ENCODE peak calls at places on chromosomes 5 and 9, in seven cellular contexts. One of them, this sample, is unnamed.

GRCh38 chr9:29319727-29320513 is 1746.6 kb upstream of the C9orf72 start:
- DNase-seq in AG10803: no peak
- DNase-seq in mammary epithelial cell: no peak
- DNase-seq in cardiac muscle cell: no peak
- DNase-seq in astrocyte: no peak
- DNase-seq in cardiac fibroblast: peak
- DNase-seq in choroid plexus epithelial cell: peak
- DNase-seq in this sample: no peak

GRCh38 chr9:92728831-92729734 is 35.5 kb downstream of the BICD2 start:
- DNase-seq in astrocyte: no peak
- DNase-seq in AG10803: peak
- DNase-seq in cardiac muscle cell: no peak
- DNase-seq in cardiac fibroblast: peak
- DNase-seq in mammary epithelial cell: no peak
- DNase-seq in choroid plexus epithelial cell: peak
- DNase-seq in this sample: no peak

GRCh38 chr5:124905756-124906155 is 159.3 kb upstream of the ZNF608 start:
- DNase-seq in choroid plexus epithelial cell: no peak
- DNase-seq in AG10803: no peak
- DNase-seq in mammary epithelial cell: no peak
- DNase-seq in cardiac fibroblast: no peak
- DNase-seq in astrocyte: no peak
- DNase-seq in cardiac muscle cell: no peak
- DNase-seq in this sample: no peak

GRCh38 chr9:134213508-134214394 is 49.4 kb upstream of the RNU6ATAC start:
- DNase-seq in cardiac fibroblast: no peak
- DNase-seq in cardiac muscle cell: no peak
- DNase-seq in choroid plexus epithelial cell: no peak
- DNase-seq in mammary epithelial cell: no peak
- DNase-seq in astrocyte: no peak
- DNase-seq in AG10803: no peak
- DNase-seq in this sample: no peak

GRCh38 chr5:36874465-36874864 is 2.1 kb upstream of the NIPBL start:
- DNase-seq in cardiac fibroblast: no peak
- DNase-seq in AG10803: no peak
- DNase-seq in cardiac muscle cell: peak
- DNase-seq in astrocyte: no peak
- DNase-seq in choroid plexus epithelial cell: peak
- DNase-seq in mammary epithelial cell: peak
- DNase-seq in this sample: no peak

GRCh38 chr9:136399176-136400037 is 563 bp downstream of the SNAPC4 start:
- DNase-seq in cardiac fibroblast: peak
- DNase-seq in cardiac muscle cell: peak
- DNase-seq in astrocyte: no peak
- DNase-seq in AG10803: no peak
- DNase-seq in choroid plexus epithelial cell: peak
- DNase-seq in mammary epithelial cell: peak
- DNase-seq in this sample: peak

GRCh38 chr9:20528253-20528652 is 94.0 kb downstream of the MLLT3 start:
- DNase-seq in mammary epithelial cell: no peak
- DNase-seq in astrocyte: no peak
- DNase-seq in cardiac fibroblast: no peak
- DNase-seq in AG10803: no peak
- DNase-seq in choroid plexus epithelial cell: no peak
- DNase-seq in cardiac muscle cell: no peak
- DNase-seq in this sample: no peak

GRCh38 chr9:73039253-73039915 is 86.5 kb upstream of the ALDH1A1 start:
- DNase-seq in cardiac fibroblast: peak
- DNase-seq in mammary epithelial cell: no peak
- DNase-seq in AG10803: peak
- DNase-seq in astrocyte: peak
- DNase-seq in cardiac muscle cell: no peak
- DNase-seq in choroid plexus epithelial cell: peak
- DNase-seq in this sample: no peak

GRCh38 chr5:180204420-180204819 is 4.6 kb downstream of the RASGEF1C start:
- DNase-seq in astrocyte: no peak
- DNase-seq in mammary epithelial cell: no peak
- DNase-seq in AG10803: no peak
- DNase-seq in cardiac fibroblast: no peak
- DNase-seq in choroid plexus epithelial cell: no peak
- DNase-seq in cardiac muscle cell: no peak
- DNase-seq in this sample: no peak

GRCh38 chr9:131349522-131349880 is 44.4 kb upstream of the PRRC2B start:
- DNase-seq in AG10803: no peak
- DNase-seq in choroid plexus epithelial cell: no peak
- DNase-seq in cardiac muscle cell: no peak
- DNase-seq in astrocyte: no peak
- DNase-seq in mammary epithelial cell: no peak
- DNase-seq in cardiac fibroblast: no peak
- DNase-seq in this sample: no peak

GRCh38 chr9:91856419-91856818 is 93.6 kb downstream of the ROR2 start:
- DNase-seq in astrocyte: no peak
- DNase-seq in AG10803: no peak
- DNase-seq in cardiac muscle cell: no peak
- DNase-seq in cardiac fibroblast: no peak
- DNase-seq in mammary epithelial cell: peak
- DNase-seq in choroid plexus epithelial cell: no peak
- DNase-seq in this sample: no peak

GRCh38 chr5:181069767-181070491 is 29.9 kb downstream of the BTNL9 start:
- DNase-seq in AG10803: no peak
- DNase-seq in astrocyte: no peak
- DNase-seq in cardiac fibroblast: no peak
- DNase-seq in choroid plexus epithelial cell: no peak
- DNase-seq in cardiac muscle cell: no peak
- DNase-seq in mammary epithelial cell: no peak
- DNase-seq in this sample: no peak

GRCh38 chr9:122158202-122158601 is 1.4 kb downstream of the NDUFA8 start:
- DNase-seq in mammary epithelial cell: peak
- DNase-seq in cardiac muscle cell: peak
- DNase-seq in astrocyte: peak
- DNase-seq in AG10803: peak
- DNase-seq in choroid plexus epithelial cell: peak
- DNase-seq in cardiac fibroblast: peak
- DNase-seq in this sample: peak

GRCh38 chr5:11564716-11565115 is 339.5 kb downstream of the CTNND2 start:
- DNase-seq in mammary epithelial cell: no peak
- DNase-seq in AG10803: no peak
- DNase-seq in cardiac fibroblast: no peak
- DNase-seq in choroid plexus epithelial cell: no peak
- DNase-seq in cardiac muscle cell: no peak
- DNase-seq in astrocyte: peak
- DNase-seq in this sample: no peak

GRCh38 chr5:110865400-110866094 is 126.7 kb downstream of the SLC25A46 start:
- DNase-seq in cardiac muscle cell: peak
- DNase-seq in astrocyte: peak
- DNase-seq in choroid plexus epithelial cell: peak
- DNase-seq in cardiac fibroblast: peak
- DNase-seq in mammary epithelial cell: peak
- DNase-seq in AG10803: peak
- DNase-seq in this sample: peak

GRCh38 chr5:85549229-85549628 is 1068.5 kb upstream of the COX7C start:
- DNase-seq in cardiac muscle cell: no peak
- DNase-seq in AG10803: no peak
- DNase-seq in astrocyte: no peak
- DNase-seq in choroid plexus epithelial cell: no peak
- DNase-seq in mammary epithelial cell: no peak
- DNase-seq in cardiac fibroblast: no peak
- DNase-seq in this sample: no peak

GRCh38 chr9:70415476-70415875 is 1.0 kb upstream of the KLF9 start:
- DNase-seq in mammary epithelial cell: no peak
- DNase-seq in astrocyte: no peak
- DNase-seq in cardiac muscle cell: no peak
- DNase-seq in cardiac fibroblast: no peak
- DNase-seq in AG10803: no peak
- DNase-seq in choroid plexus epithelial cell: no peak
- DNase-seq in this sample: no peak

GRCh38 chr9:70415041-70415440 is 584 bp upstream of the KLF9 start:
- DNase-seq in cardiac fibroblast: no peak
- DNase-seq in cardiac muscle cell: no peak
- DNase-seq in AG10803: no peak
- DNase-seq in choroid plexus epithelial cell: no peak
- DNase-seq in astrocyte: no peak
- DNase-seq in mammary epithelial cell: no peak
- DNase-seq in this sample: no peak

GRCh38 chr9:70412678-70413426 is 1.6 kb downstream of the KLF9 start:
- DNase-seq in cardiac muscle cell: peak
- DNase-seq in mammary epithelial cell: peak
- DNase-seq in choroid plexus epithelial cell: peak
- DNase-seq in AG10803: peak
- DNase-seq in astrocyte: peak
- DNase-seq in cardiac fibroblast: peak
- DNase-seq in this sample: peak

GRCh38 chr9:70413427-70413797 is 1.0 kb downstream of the KLF9 start:
- DNase-seq in cardiac muscle cell: peak
- DNase-seq in cardiac fibroblast: no peak
- DNase-seq in astrocyte: no peak
- DNase-seq in AG10803: peak
- DNase-seq in choroid plexus epithelial cell: no peak
- DNase-seq in mammary epithelial cell: no peak
- DNase-seq in this sample: no peak

DNA sequence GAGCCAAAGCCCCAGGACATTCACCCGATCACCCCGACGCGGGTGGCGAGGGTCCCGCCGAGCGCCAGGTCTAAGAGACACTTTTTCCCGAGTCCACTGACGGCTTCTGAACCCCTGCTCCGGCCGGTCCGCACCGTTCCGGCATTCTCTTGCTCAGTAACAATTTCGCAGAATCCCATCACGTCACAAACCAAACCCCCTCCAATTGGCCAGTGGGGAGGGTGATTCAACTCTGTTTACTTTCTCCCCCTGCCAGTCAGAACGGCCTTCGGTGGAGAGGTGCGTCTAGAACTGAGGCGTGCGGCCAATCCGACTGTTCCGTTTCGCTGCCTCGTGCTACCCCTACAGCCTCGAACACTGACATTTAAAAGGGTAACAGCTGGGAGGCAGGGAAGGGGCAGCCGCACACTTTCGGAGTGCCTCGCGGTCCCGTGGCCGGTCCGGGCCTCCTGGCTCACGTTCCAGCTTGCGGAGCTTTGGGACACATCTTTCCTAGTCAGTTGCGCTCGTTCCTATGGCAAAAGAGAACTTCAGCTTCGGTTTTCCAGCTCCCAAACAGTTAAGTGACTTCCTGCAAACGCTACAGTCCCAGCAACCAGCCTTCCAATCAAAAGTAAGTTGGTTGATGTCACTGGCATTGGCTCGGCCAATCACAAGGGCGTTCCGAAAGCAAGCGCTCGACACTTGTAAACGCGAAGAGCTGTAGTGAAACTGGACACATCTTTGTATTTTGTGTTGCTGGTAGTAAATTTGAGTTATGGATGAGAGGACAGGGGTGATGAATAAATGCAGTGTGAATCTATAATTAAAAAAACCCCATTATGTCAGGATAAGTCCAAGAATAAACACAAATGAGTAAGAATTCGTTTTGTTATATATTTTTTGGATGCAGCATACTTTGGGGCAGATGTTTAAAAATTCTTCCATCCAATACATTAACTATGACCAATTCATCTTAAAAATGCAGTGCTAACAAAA is at the start of gene KLF9:
- DNase-seq in mammary epithelial cell: peak
- DNase-seq in cardiac fibroblast: peak
- DNase-seq in cardiac muscle cell: peak
- DNase-seq in choroid plexus epithelial cell: peak
- DNase-seq in AG10803: peak
- DNase-seq in astrocyte: peak
- DNase-seq in this sample: peak
- TF ChIP-seq CTCF in mammary epithelial cell: no peak
- TF ChIP-seq CTCF in cardiac fibroblast: no peak
- TF ChIP-seq CTCF in cardiac muscle cell: no peak
- TF ChIP-seq CTCF in choroid plexus epithelial cell: no peak
- TF ChIP-seq CTCF in AG10803: no peak
- TF ChIP-seq CTCF in astrocyte: no peak
- TF ChIP-seq CTCF in this sample: no peak

GRCh38 chr5:141557681-141558136 is 61.1 kb downstream of the DIAPH1 start:
- DNase-seq in choroid plexus epithelial cell: peak
- DNase-seq in astrocyte: peak
- DNase-seq in AG10803: peak
- DNase-seq in cardiac muscle cell: peak
- DNase-seq in cardiac fibroblast: peak
- DNase-seq in mammary epithelial cell: peak
- DNase-seq in this sample: peak

GRCh38 chr5:141560725-141561483 is 57.9 kb downstream of the DIAPH1 start:
- DNase-seq in choroid plexus epithelial cell: peak
- DNase-seq in astrocyte: peak
- DNase-seq in mammary epithelial cell: peak
- DNase-seq in cardiac muscle cell: peak
- DNase-seq in AG10803: peak
- DNase-seq in cardiac fibroblast: peak
- DNase-seq in this sample: peak

GRCh38 chr5:141559481-141559880 is 59.3 kb downstream of the DIAPH1 start:
- DNase-seq in mammary epithelial cell: peak
- DNase-seq in cardiac fibroblast: peak
- DNase-seq in choroid plexus epithelial cell: peak
- DNase-seq in cardiac muscle cell: no peak
- DNase-seq in astrocyte: peak
- DNase-seq in AG10803: peak
- DNase-seq in this sample: no peak

GRCh38 chr5:141560141-141560540 is 58.7 kb downstream of the DIAPH1 start:
- DNase-seq in choroid plexus epithelial cell: peak
- DNase-seq in AG10803: no peak
- DNase-seq in cardiac fibroblast: peak
- DNase-seq in astrocyte: peak
- DNase-seq in cardiac muscle cell: peak
- DNase-seq in mammary epithelial cell: peak
- DNase-seq in this sample: no peak

DNA sequence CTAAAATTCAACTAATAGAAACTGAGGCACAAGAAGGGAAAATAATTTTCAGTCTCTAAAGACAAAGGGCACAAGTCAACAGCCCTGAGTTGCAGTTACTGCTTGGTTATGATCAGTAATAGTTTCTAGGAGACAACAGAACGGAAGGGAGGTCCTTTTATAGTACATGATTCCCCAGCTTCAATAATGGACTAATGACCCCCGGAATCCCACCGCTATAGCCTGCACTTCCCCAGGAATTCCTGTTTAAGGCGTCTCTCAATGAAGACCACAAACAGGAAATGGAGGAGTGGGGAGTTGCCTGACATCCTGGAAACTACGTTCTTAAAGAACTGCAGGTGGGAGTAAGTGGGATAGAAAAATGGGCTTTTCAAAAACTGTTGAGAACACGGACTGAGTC is 60.6 kb downstream of the DIAPH1 start:
- DNase-seq in cardiac muscle cell: no peak
- DNase-seq in astrocyte: peak
- DNase-seq in cardiac fibroblast: peak
- DNase-seq in choroid plexus epithelial cell: peak
- DNase-seq in AG10803: no peak
- DNase-seq in mammary epithelial cell: no peak
- DNase-seq in this sample: peak
- TF ChIP-seq CTCF in cardiac muscle cell: no peak
- TF ChIP-seq CTCF in astrocyte: no peak
- TF ChIP-seq CTCF in cardiac fibroblast: no peak
- TF ChIP-seq CTCF in choroid plexus epithelial cell: no peak
- TF ChIP-seq CTCF in AG10803: no peak
- TF ChIP-seq CTCF in mammary epithelial cell: no peak
- TF ChIP-seq CTCF in this sample: peak

GRCh38 chr5:135174315-135175096 is 140.5 kb upstream of the PITX1 start:
- DNase-seq in AG10803: no peak
- DNase-seq in choroid plexus epithelial cell: no peak
- DNase-seq in astrocyte: no peak
- DNase-seq in cardiac fibroblast: peak
- DNase-seq in cardiac muscle cell: no peak
- DNase-seq in mammary epithelial cell: no peak
- DNase-seq in this sample: no peak
- TF ChIP-seq CTCF in AG10803: no peak
- TF ChIP-seq CTCF in choroid plexus epithelial cell: peak
- TF ChIP-seq CTCF in astrocyte: no peak
- TF ChIP-seq CTCF in cardiac fibroblast: peak
- TF ChIP-seq CTCF in cardiac muscle cell: no peak
- TF ChIP-seq CTCF in mammary epithelial cell: no peak
- TF ChIP-seq CTCF in this sample: no peak

GRCh38 chr5:14364576-14365472 is 216.8 kb upstream of the OTULINL start:
- DNase-seq in AG10803: no peak
- DNase-seq in choroid plexus epithelial cell: no peak
- DNase-seq in cardiac fibroblast: no peak
- DNase-seq in cardiac muscle cell: peak
- DNase-seq in mammary epithelial cell: peak
- DNase-seq in astrocyte: no peak
- DNase-seq in this sample: peak
- TF ChIP-seq CTCF in AG10803: peak
- TF ChIP-seq CTCF in choroid plexus epithelial cell: peak
- TF ChIP-seq CTCF in cardiac fibroblast: peak
- TF ChIP-seq CTCF in cardiac muscle cell: peak
- TF ChIP-seq CTCF in mammary epithelial cell: peak
- TF ChIP-seq CTCF in astrocyte: peak
- TF ChIP-seq CTCF in this sample: peak

This sample was measured in endothelial cell.